ENCODE peak calls at places on chromosomes 4 and X, in nine cellular contexts. L is psoas muscle; U is heart left ventricle; Q is ovary; E is mesendoderm; N is thoracic aorta; H is uterus; T is CD4-positive, CD25-positive, alpha-beta regulatory T cell; B is fibroblast of lung. Z is an unnamed sample.

GRCh38 chr4:177339794-177340374 is 30.2 kb downstream of the NEIL3 start:
- DNase-seq in L (no peak), U (no peak), Q (no peak), E (peak; percentile 36), N (no peak), H (no peak), T (peak; percentile 64), B (peak; percentile 27), Z (peak; percentile 63)

GRCh38 chrX:7385131-7385530 is 237.2 kb upstream of the PUDP start:
- DNase-seq in L (no peak), U (no peak), Q (no peak), E (no peak), N (no peak), H (no peak), T (no peak), B (no peak), Z (no peak)

GRCh38 chr4:157722146-157722545 is 450.7 kb downstream of the GASK1B start:
- DNase-seq in L (no peak), U (no peak), Q (no peak), E (no peak), N (no peak), H (no peak), T (no peak), B (no peak), Z (no peak)

GRCh38 chrX:153474718-153475117 is 4.3 kb upstream of the HAUS7 start:
- DNase-seq in L (peak; percentile 82), U (peak; percentile 83), Q (peak; percentile 83), E (peak; percentile 43), N (peak; percentile 60), H (peak; percentile 77), T (peak; percentile 36), B (peak; percentile 70), Z (no peak)

GRCh38 chr4:95599777-95600436 is 51.1 kb upstream of the UNC5C start:
- DNase-seq in L (no peak), U (no peak), Q (no peak), E (no peak), N (no peak), H (no peak), T (no peak), B (no peak), Z (peak; percentile 2)

GRCh38 chr4:158624889-158625478 is 46.7 kb downstream of the C4orf46 start:
- DNase-seq in L (no peak), U (no peak), Q (no peak), E (peak; percentile 71), N (no peak), H (peak; percentile 22), T (peak; percentile 9), B (peak; percentile 64), Z (peak; percentile 59)

GRCh38 chr4:52204921-52205320 is 153.8 kb downstream of the SPATA18 start:
- DNase-seq in L (no peak), U (no peak), Q (no peak), E (no peak), N (no peak), H (no peak), T (no peak), B (no peak), Z (no peak)

GRCh38 chrX:25442501-25442900 is 426.7 kb upstream of the ARX start:
- DNase-seq in L (no peak), U (no peak), Q (no peak), E (peak; percentile 4), N (no peak), H (no peak), T (no peak), B (no peak), Z (peak; percentile 12)

GRCh38 chr4:69689530-69690111 is 36.6 kb upstream of the UGT2A1 start:
- DNase-seq in L (no peak), U (no peak), Q (no peak), E (peak; percentile 12), N (no peak), H (no peak), T (peak; percentile 48), B (peak; percentile 17), Z (peak; percentile 72)

GRCh38 chr4:75525108-75525507 is 10.8 kb downstream of the THAP6 start:
- DNase-seq in L (no peak), U (no peak), Q (no peak), E (no peak), N (no peak), H (no peak), T (no peak), B (no peak), Z (peak; percentile 6)
- H3K36me3 ChIP-seq in L (no peaks in the 10 kb centered on the region), U (peaks cover 82% of the 10 kb centered on the region), Q (no peaks in the 10 kb centered on the region), E (no peaks in the 10 kb centered on the region), N (peaks cover 27% of the 10 kb centered on the region), H (no peaks in the 10 kb centered on the region), T (peaks cover 94% of the 10 kb centered on the region), B (peaks cover 7% of the 10 kb centered on the region), Z (peaks cover 44% of the 10 kb centered on the region)

GRCh38 chrX:21658746-21659145 is 616 bp upstream of the KLHL34 start:
- DNase-seq in L (peak; percentile 72), U (no peak), Q (no peak), E (no peak), N (no peak), H (no peak), T (no peak), B (no peak), Z (no peak)
- H3K27ac ChIP-seq in L (peak overlapping the region; percentile 94), U (peak overlapping the region; percentile 60), Q (no peak overlapping the region), E (no peak overlapping the region), N (no peak overlapping the region), H (no peak overlapping the region), T (no peak overlapping the region), B (no peak overlapping the region), Z (no peak overlapping the region)

GRCh38 chr4:56406151-56406550 is 18.9 kb upstream of the AASDH start:
- DNase-seq in L (no peak), U (no peak), Q (no peak), E (no peak), N (no peak), H (no peak), T (no peak), B (no peak), Z (no peak)

GRCh38 chr4:56405016-56405415 is 17.7 kb upstream of the AASDH start:
- DNase-seq in L (no peak), U (no peak), Q (no peak), E (no peak), N (no peak), H (no peak), T (no peak), B (no peak), Z (no peak)

GRCh38 chr4:56400560-56400959 is 13.3 kb upstream of the AASDH start:
- DNase-seq in L (no peak), U (no peak), Q (no peak), E (no peak), N (no peak), H (no peak), T (no peak), B (no peak), Z (no peak)
- H3K36me3 ChIP-seq in L (no peaks in the 10 kb centered on the region), U (peaks cover 30% of the 10 kb centered on the region), Q (no peaks in the 10 kb centered on the region), E (no peaks in the 10 kb centered on the region), N (peaks cover 3% of the 10 kb centered on the region), H (no peaks in the 10 kb centered on the region), T (peaks cover 14% of the 10 kb centered on the region), B (no peaks in the 10 kb centered on the region), Z (peaks cover 41% of the 10 kb centered on the region)

GRCh38 chrX:72078411-72078810 is 53.3 kb downstream of the RTL5 start:
- DNase-seq in L (no peak), U (no peak), Q (no peak), E (no peak), N (no peak), H (no peak), T (no peak), B (no peak), Z (no peak)

GRCh38 chrX:72079607-72080006 is 52.1 kb downstream of the RTL5 start:
- DNase-seq in L (no peak), U (peak; percentile 57), Q (no peak), E (peak; percentile 13), N (no peak), H (peak; percentile 46), T (no peak), B (no peak), Z (no peak)

GRCh38 chrX:72080800-72081199 is 50.9 kb downstream of the RTL5 start:
- DNase-seq in L (no peak), U (no peak), Q (no peak), E (no peak), N (no peak), H (no peak), T (no peak), B (no peak), Z (no peak)

GRCh38 chrX:72081605-72082320 is 50.0 kb downstream of the RTL5 start:
- DNase-seq in L (no peak), U (no peak), Q (no peak), E (peak; percentile 14), N (no peak), H (no peak), T (no peak), B (no peak), Z (no peak)

DNA sequence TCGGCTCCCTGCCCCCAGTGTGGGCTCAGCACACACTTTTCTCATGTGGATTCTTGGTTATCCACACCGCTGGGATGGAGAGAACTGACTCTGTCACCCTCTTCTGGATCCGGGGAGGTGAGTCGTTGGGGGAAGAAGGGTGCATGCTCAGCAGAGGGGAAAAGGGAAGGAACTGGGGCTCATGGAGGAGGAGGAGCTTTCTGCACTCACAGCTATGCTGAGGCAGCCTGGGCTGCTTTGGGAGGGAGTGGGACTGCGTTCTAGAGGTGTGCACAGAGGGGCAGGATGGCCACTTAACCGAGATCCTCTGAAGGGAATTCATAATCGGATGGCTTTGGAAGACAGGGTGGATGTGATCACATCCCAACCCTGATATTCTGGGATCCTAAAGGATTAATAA is 51.6 kb downstream of the RTL5 start:
- DNase-seq in L (no peak), U (no peak), Q (no peak), E (no peak), N (no peak), H (no peak), T (no peak), B (no peak), Z (no peak)
- H3K27ac ChIP-seq in L (peak overlapping the region; percentile 41), U (peak overlapping the region; percentile 67), Q (no peak overlapping the region), E (no peak overlapping the region), N (no peak overlapping the region), H (no peak overlapping the region), T (no peak overlapping the region), B (no peak overlapping the region), Z (peak overlapping the region; percentile 89)

GRCh38 chr4:128844931-128845330 is 35.4 kb downstream of the JADE1 start:
- DNase-seq in L (peak; percentile 63), U (peak; percentile 75), Q (peak; percentile 91), E (no peak), N (no peak), H (no peak), T (no peak), B (no peak), Z (no peak)
- H3K36me3 ChIP-seq in L (no peaks in the 10 kb centered on the region), U (peaks cover 70% of the 10 kb centered on the region), Q (no peaks in the 10 kb centered on the region), E (peaks cover 4% of the 10 kb centered on the region), N (peaks cover 41% of the 10 kb centered on the region), H (no peaks in the 10 kb centered on the region), T (peaks cover 74% of the 10 kb centered on the region), B (peaks cover 35% of the 10 kb centered on the region), Z (peaks cover 11% of the 10 kb centered on the region)

DNA sequence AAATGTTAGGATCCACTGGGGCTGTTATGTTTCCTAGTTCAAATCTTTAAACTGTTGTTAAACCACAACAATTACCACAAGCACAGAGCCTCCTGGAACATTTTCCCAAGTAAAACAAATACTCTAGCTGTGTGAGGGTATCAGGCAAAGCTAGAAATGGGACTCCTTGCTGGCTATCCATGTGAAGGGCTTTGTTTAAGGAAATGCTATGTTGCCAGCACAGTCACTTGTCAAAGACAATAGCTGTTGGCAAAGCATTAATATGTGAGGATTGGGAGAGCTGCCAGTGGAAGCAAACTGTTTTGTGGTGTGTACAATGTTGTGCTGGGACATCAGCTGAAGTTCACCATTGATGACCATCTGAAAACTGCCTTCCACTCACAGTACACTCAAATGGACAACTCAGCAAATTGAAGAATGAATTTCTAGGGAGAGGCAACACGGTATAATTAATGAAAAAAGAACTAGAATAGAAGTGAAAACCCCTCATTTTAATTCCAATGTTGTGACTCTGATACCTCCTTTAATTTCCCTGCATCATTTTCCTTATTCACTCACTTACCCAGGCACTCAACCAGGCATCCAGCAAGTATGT is 100.8 kb downstream of the ANXA3 start:
- DNase-seq in L (no peak), U (no peak), Q (no peak), E (no peak), N (no peak), H (peak; percentile 23), T (no peak), B (peak; percentile 77), Z (peak; percentile 75)
- H3K27ac ChIP-seq in L (no peak overlapping the region), U (no peak overlapping the region), Q (no peak overlapping the region), E (no peak overlapping the region), N (no peak overlapping the region), H (peak overlapping the region; percentile 15), T (no peak overlapping the region), B (no peak overlapping the region), Z (no peak overlapping the region)

Z was measured in cardiac muscle cell.